ENCODE peak calls at places on chromosomes 2 and 18, in seven cellular contexts. One of them, this sample, is unnamed.
A peak's percentile ranks its signal among the peaks of the same experiment; 100 is the strongest.

GRCh38 chr2:58539973-58540372 is 298.8 kb upstream of the FANCL start:
- DNase-seq in K562: no peak
- DNase-seq in GM12878: no peak
- DNase-seq in HCT116: no peak
- DNase-seq in HepG2: no peak
- DNase-seq in H1: no peak
- DNase-seq in SK-N-SH: no peak
- DNase-seq in this sample: no peak

GRCh38 chr2:16121231-16121985 is 181.1 kb downstream of the MYCN start:
- DNase-seq in K562: no peak
- DNase-seq in GM12878: no peak
- DNase-seq in HCT116: no peak
- DNase-seq in HepG2: no peak
- DNase-seq in H1: no peak
- DNase-seq in SK-N-SH: no peak
- DNase-seq in this sample: no peak

GRCh38 chr2:118118479-118118878 is 30.2 kb downstream of the INSIG2 start:
- DNase-seq in K562: no peak
- DNase-seq in GM12878: no peak
- DNase-seq in HCT116: peak; percentile 32
- DNase-seq in HepG2: peak; percentile 72
- DNase-seq in H1: no peak
- DNase-seq in SK-N-SH: no peak
- DNase-seq in this sample: no peak

GRCh38 chr2:121099329-121100318 is 185.4 kb downstream of the TFCP2L1 start:
- DNase-seq in K562: no peak
- DNase-seq in GM12878: no peak
- DNase-seq in HCT116: peak; percentile 18
- DNase-seq in HepG2: no peak
- DNase-seq in H1: peak; percentile 67
- DNase-seq in SK-N-SH: peak; percentile 65
- DNase-seq in this sample: peak; percentile 46

GRCh38 chr2:134231965-134232340 is 21.9 kb upstream of the MGAT5 start:
- DNase-seq in K562: no peak
- DNase-seq in GM12878: no peak
- DNase-seq in HCT116: no peak
- DNase-seq in HepG2: no peak
- DNase-seq in H1: no peak
- DNase-seq in SK-N-SH: no peak
- DNase-seq in this sample: no peak

GRCh38 chr2:23092831-23093230 is 292.1 kb upstream of the KLHL29 start:
- DNase-seq in K562: no peak
- DNase-seq in GM12878: no peak
- DNase-seq in HCT116: no peak
- DNase-seq in HepG2: no peak
- DNase-seq in H1: no peak
- DNase-seq in SK-N-SH: no peak
- DNase-seq in this sample: peak; percentile 11

GRCh38 chr2:218962859-218963492 is 3.5 kb downstream of the CDK5R2 start:
- DNase-seq in K562: peak; percentile 79
- DNase-seq in GM12878: no peak
- DNase-seq in HCT116: peak; percentile 64
- DNase-seq in HepG2: peak; percentile 59
- DNase-seq in H1: peak; percentile 99
- DNase-seq in SK-N-SH: peak; percentile 86
- DNase-seq in this sample: peak; percentile 59

GRCh38 chr18:62450175-62450545 is 72.7 kb upstream of the ZCCHC2 start:
- DNase-seq in K562: no peak
- DNase-seq in GM12878: no peak
- DNase-seq in HCT116: no peak
- DNase-seq in HepG2: no peak
- DNase-seq in H1: no peak
- DNase-seq in SK-N-SH: no peak
- DNase-seq in this sample: no peak

GRCh38 chr2:230170532-230170931 is 49.3 kb downstream of the SP110 start:
- DNase-seq in K562: peak; percentile 25
- DNase-seq in GM12878: no peak
- DNase-seq in HCT116: no peak
- DNase-seq in HepG2: no peak
- DNase-seq in H1: no peak
- DNase-seq in SK-N-SH: no peak
- DNase-seq in this sample: no peak

GRCh38 chr2:56177420-56178220 is 6.2 kb upstream of the CCDC85A start:
- DNase-seq in K562: no peak
- DNase-seq in GM12878: no peak
- DNase-seq in HCT116: no peak
- DNase-seq in HepG2: no peak
- DNase-seq in H1: no peak
- DNase-seq in SK-N-SH: no peak
- DNase-seq in this sample: no peak

GRCh38 chr2:197307236-197307932 is 3.2 kb downstream of the ANKRD44 start:
- DNase-seq in K562: no peak
- DNase-seq in GM12878: no peak
- DNase-seq in HCT116: no peak
- DNase-seq in HepG2: no peak
- DNase-seq in H1: no peak
- DNase-seq in SK-N-SH: peak; percentile 45
- DNase-seq in this sample: no peak

GRCh38 chr2:141058552-141058951 is 1072.3 kb downstream of the LRP1B start:
- DNase-seq in K562: no peak
- DNase-seq in GM12878: no peak
- DNase-seq in HCT116: no peak
- DNase-seq in HepG2: no peak
- DNase-seq in H1: no peak
- DNase-seq in SK-N-SH: no peak
- DNase-seq in this sample: no peak

GRCh38 chr2:29733945-29734344 is 187.4 kb downstream of the ALK start:
- DNase-seq in K562: no peak
- DNase-seq in GM12878: no peak
- DNase-seq in HCT116: no peak
- DNase-seq in HepG2: no peak
- DNase-seq in H1: no peak
- DNase-seq in SK-N-SH: no peak
- DNase-seq in this sample: no peak

GRCh38 chr2:15521782-15522181 is 39.4 kb downstream of the NBAS start:
- DNase-seq in K562: no peak
- DNase-seq in GM12878: no peak
- DNase-seq in HCT116: no peak
- DNase-seq in HepG2: peak; percentile 9
- DNase-seq in H1: no peak
- DNase-seq in SK-N-SH: no peak
- DNase-seq in this sample: no peak

GRCh38 chr18:79530821-79531220 is 135.1 kb downstream of the NFATC1 start:
- DNase-seq in K562: no peak
- DNase-seq in GM12878: no peak
- DNase-seq in HCT116: no peak
- DNase-seq in HepG2: no peak
- DNase-seq in H1: no peak
- DNase-seq in SK-N-SH: no peak
- DNase-seq in this sample: no peak

GRCh38 chr18:75489493-75490190 is 62.1 kb upstream of the SMIM21 start:
- DNase-seq in K562: no peak
- DNase-seq in GM12878: no peak
- DNase-seq in HCT116: peak; percentile 81
- DNase-seq in HepG2: peak; percentile 7
- DNase-seq in H1: no peak
- DNase-seq in SK-N-SH: no peak
- DNase-seq in this sample: no peak

GRCh38 chr2:210445116-210445707 is 31.3 kb downstream of the LANCL1 start:
- DNase-seq in K562: peak; percentile 11
- DNase-seq in GM12878: no peak
- DNase-seq in HCT116: peak; percentile 6
- DNase-seq in HepG2: peak; percentile 18
- DNase-seq in H1: no peak
- DNase-seq in SK-N-SH: peak; percentile 36
- DNase-seq in this sample: no peak

GRCh38 chr2:112805542-112805941 is 21.2 kb upstream of the IL1A start:
- DNase-seq in K562: no peak
- DNase-seq in GM12878: peak; percentile 68
- DNase-seq in HCT116: no peak
- DNase-seq in HepG2: no peak
- DNase-seq in H1: no peak
- DNase-seq in SK-N-SH: no peak
- DNase-seq in this sample: no peak

GRCh38 chr2:240637901-240638175 is 12.6 kb downstream of the GPR35 start:
- DNase-seq in K562: no peak
- DNase-seq in GM12878: no peak
- DNase-seq in HCT116: no peak
- DNase-seq in HepG2: no peak
- DNase-seq in H1: no peak
- DNase-seq in SK-N-SH: no peak
- DNase-seq in this sample: no peak

GRCh38 chr2:227816507-227817274 is 3.0 kb downstream of the CCL20 start:
- DNase-seq in K562: no peak
- DNase-seq in GM12878: no peak
- DNase-seq in HCT116: no peak
- DNase-seq in HepG2: peak; percentile 81
- DNase-seq in H1: no peak
- DNase-seq in SK-N-SH: no peak
- DNase-seq in this sample: no peak

GRCh38 chr2:183998797-183999190 is 599.5 kb upstream of the ZNF804A start:
- DNase-seq in K562: no peak
- DNase-seq in GM12878: no peak
- DNase-seq in HCT116: no peak
- DNase-seq in HepG2: no peak
- DNase-seq in H1: no peak
- DNase-seq in SK-N-SH: no peak
- DNase-seq in this sample: no peak

GRCh38 chr2:114066186-114066747 is 176.4 kb downstream of the ACTR3 start:
- DNase-seq in K562: no peak
- DNase-seq in GM12878: no peak
- DNase-seq in HCT116: no peak
- DNase-seq in HepG2: no peak
- DNase-seq in H1: no peak
- DNase-seq in SK-N-SH: no peak
- DNase-seq in this sample: no peak

GRCh38 chr2:24704682-24705081 is 88.5 kb downstream of the PTRHD1 start:
- DNase-seq in K562: no peak
- DNase-seq in GM12878: no peak
- DNase-seq in HCT116: no peak
- DNase-seq in HepG2: no peak
- DNase-seq in H1: no peak
- DNase-seq in SK-N-SH: no peak
- DNase-seq in this sample: no peak

DNA sequence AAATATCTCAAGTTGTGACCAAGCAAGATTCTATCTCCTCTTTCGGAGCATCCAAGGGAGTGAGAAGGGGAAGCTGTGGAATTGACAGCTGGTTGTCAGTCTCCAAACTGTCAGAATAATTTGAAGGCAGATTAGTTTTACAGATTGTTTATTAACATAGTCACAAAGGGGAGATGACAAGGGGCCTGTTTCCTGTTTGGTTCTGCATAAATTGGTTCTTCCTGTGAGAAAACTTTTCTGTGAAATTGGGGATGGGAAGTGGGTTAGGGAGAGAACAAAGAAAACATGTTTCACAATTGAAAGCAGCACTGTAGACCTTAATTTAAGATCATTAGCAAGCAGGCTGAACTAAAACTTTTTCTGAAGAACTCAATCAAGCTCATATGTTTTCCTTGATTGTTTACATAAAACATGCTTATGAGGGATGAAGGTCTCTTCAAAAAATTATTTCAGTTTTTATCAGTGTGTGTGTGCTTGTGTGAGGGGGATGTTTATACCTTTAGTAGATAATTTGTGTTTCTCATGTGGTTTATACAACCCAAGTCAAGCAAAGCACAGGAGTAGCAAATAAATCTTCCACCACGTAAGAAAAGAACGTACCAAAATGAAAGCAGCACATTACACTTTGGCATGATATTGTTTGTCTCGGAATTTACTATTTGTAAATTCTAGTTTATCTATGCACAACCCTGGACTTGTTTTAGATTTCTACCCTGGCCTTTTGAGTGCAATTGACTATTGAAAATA is 604.9 kb upstream of the CDH2 start:
- DNase-seq in K562: no peak
- DNase-seq in GM12878: no peak
- DNase-seq in HCT116: no peak
- DNase-seq in HepG2: no peak
- DNase-seq in H1: no peak
- DNase-seq in SK-N-SH: no peak
- DNase-seq in this sample: no peak
- TF ChIP-seq JUND in K562: no peak
- TF ChIP-seq JUND in GM12878: no peak
- TF ChIP-seq JUND in HCT116: no peak
- TF ChIP-seq JUND in HepG2: no peak
- TF ChIP-seq JUND in H1: no peak
- TF ChIP-seq JUND in SK-N-SH: no peak
- TF ChIP-seq JUND in this sample: no peak

DNA sequence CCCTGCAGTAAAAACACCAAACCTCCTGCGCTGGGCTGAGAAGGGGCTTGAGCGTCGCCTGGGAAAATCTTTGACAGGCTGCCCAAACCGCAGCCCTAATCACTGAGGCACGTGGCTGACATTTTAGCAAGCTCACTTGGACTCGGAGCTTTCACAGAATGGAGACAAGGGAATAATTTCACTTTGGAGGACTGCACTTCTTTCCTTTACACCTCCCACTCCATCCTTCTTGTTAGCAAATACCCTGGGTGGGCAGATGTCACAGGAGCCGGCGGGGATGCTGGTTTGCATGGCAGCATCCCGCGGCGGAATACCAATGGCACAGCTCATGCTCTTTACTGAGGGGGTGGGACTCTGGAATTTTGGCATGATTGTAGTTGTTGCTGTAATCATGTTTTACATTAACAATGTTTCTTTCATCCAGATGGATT is 94.1 kb downstream of the ACKR3 start:
- DNase-seq in K562: no peak
- DNase-seq in GM12878: no peak
- DNase-seq in HCT116: no peak
- DNase-seq in HepG2: no peak
- DNase-seq in H1: no peak
- DNase-seq in SK-N-SH: no peak
- DNase-seq in this sample: no peak
- TF ChIP-seq JUND in K562: no peak
- TF ChIP-seq JUND in GM12878: no peak
- TF ChIP-seq JUND in HCT116: no peak
- TF ChIP-seq JUND in HepG2: no peak
- TF ChIP-seq JUND in H1: no peak
- TF ChIP-seq JUND in SK-N-SH: no peak
- TF ChIP-seq JUND in this sample: no peak

DNA sequence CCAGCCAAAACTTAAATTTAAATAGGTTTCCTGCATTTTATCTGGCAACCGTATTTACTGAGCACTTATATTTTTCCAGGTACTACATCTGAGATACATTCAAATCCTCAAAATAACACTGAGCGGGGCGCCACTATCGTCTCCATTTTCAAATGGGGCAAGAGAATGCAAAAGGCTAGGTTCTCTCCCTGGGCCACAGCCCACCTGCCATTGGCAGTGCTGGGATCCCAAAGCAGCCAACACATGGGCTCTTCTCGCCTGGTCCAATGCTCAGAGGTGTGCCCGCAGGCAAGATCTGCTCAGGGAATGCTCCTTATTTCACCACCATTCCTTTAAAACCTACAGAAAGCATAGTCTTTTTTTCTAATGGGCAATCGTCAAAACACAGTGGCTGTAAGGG is 11.3 kb upstream of the ID2 start:
- DNase-seq in K562: no peak
- DNase-seq in GM12878: no peak
- DNase-seq in HCT116: no peak
- DNase-seq in HepG2: no peak
- DNase-seq in H1: no peak
- DNase-seq in SK-N-SH: no peak
- DNase-seq in this sample: no peak
- TF ChIP-seq JUND in K562: no peak
- TF ChIP-seq JUND in GM12878: no peak
- TF ChIP-seq JUND in HCT116: no peak
- TF ChIP-seq JUND in HepG2: no peak
- TF ChIP-seq JUND in H1: no peak
- TF ChIP-seq JUND in SK-N-SH: no peak
- TF ChIP-seq JUND in this sample: no peak

GRCh38 chr2:36329746-36330145 is 25.8 kb upstream of the CRIM1 start:
- DNase-seq in K562: no peak
- DNase-seq in GM12878: no peak
- DNase-seq in HCT116: no peak
- DNase-seq in HepG2: peak; percentile 60
- DNase-seq in H1: no peak
- DNase-seq in SK-N-SH: no peak
- DNase-seq in this sample: no peak
- TF ChIP-seq JUND in K562: no peak
- TF ChIP-seq JUND in GM12878: no peak
- TF ChIP-seq JUND in HCT116: no peak
- TF ChIP-seq JUND in HepG2: no peak
- TF ChIP-seq JUND in H1: no peak
- TF ChIP-seq JUND in SK-N-SH: no peak
- TF ChIP-seq JUND in this sample: no peak

This sample was measured in T47D.